ENCODE peak calls at places on chromosomes 11 and 22, in nine cellular contexts. R, C, F, P, G, Y, V, N and Z are unnamed samples.

GRCh38 chr22:38850941-38851849 is 7.4 kb upstream of the NPTXR start:
- DNase-seq in R (no peak), C (no peak), F (no peak), P (peak), G (no peak), Y (peak), V (no peak), N (peak), Z (no peak)

GRCh38 chr11:102361100-102362021 is 14.3 kb downstream of the BIRC2 start:
- DNase-seq in R (peak), C (no peak), F (no peak), P (peak), G (no peak), Y (no peak), V (no peak), N (no peak), Z (no peak)

GRCh38 chr11:11247576-11247975 is 105.5 kb downstream of the CSNK2A3 start:
- DNase-seq in R (no peak), C (no peak), F (no peak), P (no peak), G (no peak), Y (no peak), V (no peak), N (no peak), Z (no peak)

GRCh38 chr22:29156507-29156906 is 49.2 kb upstream of the EMID1 start:
- DNase-seq in R (no peak), C (no peak), F (peak), P (peak), G (peak), Y (no peak), V (peak), N (no peak), Z (no peak)

GRCh38 chr11:2250485-2250884 is 19.9 kb downstream of the ASCL2 start:
- DNase-seq in R (no peak), C (no peak), F (no peak), P (no peak), G (no peak), Y (no peak), V (no peak), N (no peak), Z (no peak)

GRCh38 chr11:115944596-115944995 is 440.4 kb upstream of the CADM1 start:
- DNase-seq in R (no peak), C (no peak), F (no peak), P (no peak), G (no peak), Y (no peak), V (no peak), N (no peak), Z (no peak)

GRCh38 chr22:17842386-17842785 is 68.1 kb upstream of the BID start:
- DNase-seq in R (peak), C (no peak), F (no peak), P (no peak), G (peak), Y (no peak), V (no peak), N (no peak), Z (peak)

GRCh38 chr22:36335621-36336020 is 52.1 kb downstream of the MYH9 start:
- DNase-seq in R (no peak), C (no peak), F (no peak), P (no peak), G (no peak), Y (no peak), V (no peak), N (no peak), Z (no peak)

GRCh38 chr11:10409207-10409661 is 45.8 kb upstream of the AMPD3 start:
- DNase-seq in R (no peak), C (no peak), F (no peak), P (no peak), G (no peak), Y (no peak), V (no peak), N (no peak), Z (no peak)

GRCh38 chr11:8045839-8046238 is 35.2 kb upstream of the TUB start:
- DNase-seq in R (no peak), C (no peak), F (no peak), P (no peak), G (no peak), Y (no peak), V (no peak), N (no peak), Z (no peak)

GRCh38 chr22:32844251-32844650 is 42.7 kb downstream of the TIMP3 start:
- DNase-seq in R (no peak), C (no peak), F (no peak), P (no peak), G (no peak), Y (no peak), V (no peak), N (no peak), Z (no peak)

GRCh38 chr11:102383839-102384238 is 36.8 kb downstream of the BIRC2 start:
- DNase-seq in R (no peak), C (no peak), F (no peak), P (no peak), G (no peak), Y (no peak), V (no peak), N (no peak), Z (no peak)

GRCh38 chr11:43376594-43376993 is 17.9 kb downstream of the TTC17 start:
- DNase-seq in R (no peak), C (no peak), F (no peak), P (peak), G (no peak), Y (peak), V (peak), N (no peak), Z (no peak)

GRCh38 chr11:81744336-81745116 is 989.1 kb downstream of the FAM181B start:
- DNase-seq in R (no peak), C (no peak), F (no peak), P (no peak), G (no peak), Y (no peak), V (no peak), N (no peak), Z (no peak)

GRCh38 chr11:19834761-19835160 is 122.1 kb downstream of the NAV2 start:
- DNase-seq in R (no peak), C (no peak), F (no peak), P (no peak), G (no peak), Y (no peak), V (no peak), N (no peak), Z (no peak)

DNA sequence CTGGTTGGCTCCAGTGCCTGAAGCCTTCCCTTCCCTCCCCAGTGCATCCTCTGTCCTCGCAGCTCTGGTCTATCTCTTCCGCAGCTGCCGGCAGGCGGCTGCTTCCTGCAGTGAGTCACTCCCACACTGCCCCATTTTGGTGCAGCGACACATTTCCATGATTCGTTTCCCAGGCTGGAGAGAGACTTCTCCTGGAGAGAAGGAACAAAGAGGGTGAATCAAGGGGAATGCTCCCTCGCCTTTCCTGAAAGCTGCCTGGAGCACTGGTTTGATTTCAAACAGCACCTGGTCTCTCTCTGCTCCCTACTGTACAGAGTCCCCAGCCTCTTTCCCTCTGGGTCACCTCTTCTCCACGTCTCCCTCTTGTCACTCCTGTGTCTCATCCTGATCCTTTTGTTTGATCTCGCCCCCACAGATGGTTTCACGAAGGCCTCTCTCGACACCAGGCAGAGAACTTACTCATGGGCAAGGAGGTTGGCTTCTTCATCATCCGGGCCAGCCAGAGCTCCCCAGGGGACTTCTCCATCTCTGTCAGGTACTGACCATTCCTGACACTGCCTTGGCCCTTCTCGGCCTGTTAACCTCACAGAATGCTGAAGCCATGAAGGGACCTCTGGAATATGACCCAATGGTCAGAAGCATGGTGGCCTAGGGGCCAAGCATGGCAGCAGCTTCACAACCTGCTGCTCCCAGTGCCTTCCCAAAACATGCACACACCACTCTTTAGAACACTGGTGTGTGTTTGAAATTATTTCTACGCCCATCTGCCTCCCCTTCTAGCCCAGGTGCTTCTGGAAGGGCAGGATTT is at the start of gene TMA7B:
- DNase-seq in R (peak), C (peak), F (peak), P (peak), G (peak), Y (peak), V (no peak), N (no peak), Z (no peak)
- TF ChIP-seq CTCF in R (peak), C (no peak), F (no peak), P (peak), G (peak), Y (peak), V (no peak), N (peak), Z (no peak)

GRCh38 chr11:130315354-130315970 is 745 bp upstream of the ZBTB44 start:
- DNase-seq in R (peak), C (peak), F (peak), P (no peak), G (peak), Y (no peak), V (peak), N (no peak), Z (peak)
- TF ChIP-seq CTCF in R (peak), C (no peak), F (no peak), P (no peak), G (peak), Y (no peak), V (no peak), N (no peak), Z (peak)

GRCh38 chr11:76445122-76446084 is 585 bp downstream of the EMSY start:
- DNase-seq in R (peak), C (peak), F (peak), P (peak), G (peak), Y (peak), V (peak), N (peak), Z (peak)
- TF ChIP-seq CTCF in R (no peak), C (no peak), F (no peak), P (no peak), G (no peak), Y (peak), V (peak), N (no peak), Z (no peak)

GRCh38 chr11:77412814-77413213 is 61.1 kb downstream of the PAK1 start:
- DNase-seq in R (no peak), C (no peak), F (no peak), P (no peak), G (no peak), Y (no peak), V (no peak), N (no peak), Z (no peak)

GRCh38 chr11:77416357-77416756 is 57.5 kb downstream of the PAK1 start:
- DNase-seq in R (no peak), C (no peak), F (no peak), P (no peak), G (no peak), Y (no peak), V (no peak), N (no peak), Z (no peak)

GRCh38 chr11:77411238-77411637 is 62.7 kb downstream of the PAK1 start:
- DNase-seq in R (peak), C (peak), F (no peak), P (peak), G (peak), Y (no peak), V (no peak), N (no peak), Z (peak)

GRCh38 chr11:77411717-77412441 is 62.0 kb downstream of the PAK1 start:
- DNase-seq in R (peak), C (peak), F (peak), P (peak), G (peak), Y (peak), V (no peak), N (peak), Z (peak)

DNA sequence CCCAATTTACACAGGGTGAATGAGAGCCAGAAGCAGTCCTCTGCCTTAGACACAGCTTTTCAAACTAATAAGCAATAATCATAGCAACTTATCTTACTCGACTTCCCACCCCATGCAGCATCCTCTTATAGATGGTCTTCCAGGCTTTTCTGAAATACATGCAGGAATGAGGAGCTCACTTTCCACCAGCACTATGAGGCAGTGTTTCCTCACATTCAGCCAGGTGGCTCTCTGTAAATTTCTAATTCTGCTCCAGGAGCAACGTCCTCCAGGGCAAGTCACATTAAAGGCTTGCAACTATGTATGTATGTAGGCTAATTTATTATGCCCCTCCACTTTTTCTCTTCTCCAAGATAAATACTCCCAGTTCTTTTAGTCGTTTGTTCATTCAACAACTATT is 60.0 kb downstream of the PAK1 start:
- DNase-seq in R (no peak), C (no peak), F (no peak), P (no peak), G (no peak), Y (no peak), V (peak), N (no peak), Z (no peak)
- TF ChIP-seq CTCF in R (no peak), C (no peak), F (no peak), P (no peak), G (no peak), Y (no peak), V (peak), N (no peak), Z (no peak)

GRCh38 chr11:20854214-20854613 is 184.8 kb downstream of the NELL1 start:
- DNase-seq in R (no peak), C (no peak), F (peak), P (no peak), G (no peak), Y (no peak), V (peak), N (no peak), Z (no peak)
- TF ChIP-seq CTCF in R (no peak), C (no peak), F (no peak), P (no peak), G (no peak), Y (no peak), V (no peak), N (no peak), Z (no peak)

GRCh38 chr11:47376183-47376542 is 2.2 kb downstream of the SPI1 start:
- DNase-seq in R (no peak), C (no peak), F (no peak), P (no peak), G (peak), Y (no peak), V (no peak), N (no peak), Z (no peak)

GRCh38 chr11:47375546-47376085 is 2.7 kb downstream of the SPI1 start:
- DNase-seq in R (no peak), C (no peak), F (no peak), P (no peak), G (peak), Y (no peak), V (no peak), N (no peak), Z (no peak)

GRCh38 chr11:47378011-47378835 is at the start of gene SPI1:
- DNase-seq in R (no peak), C (no peak), F (no peak), P (no peak), G (peak), Y (no peak), V (no peak), N (no peak), Z (no peak)

GRCh38 chr11:47377571-47378010 is 756 bp downstream of the SPI1 start:
- DNase-seq in R (no peak), C (no peak), F (no peak), P (no peak), G (peak), Y (no peak), V (no peak), N (no peak), Z (no peak)

DNA sequence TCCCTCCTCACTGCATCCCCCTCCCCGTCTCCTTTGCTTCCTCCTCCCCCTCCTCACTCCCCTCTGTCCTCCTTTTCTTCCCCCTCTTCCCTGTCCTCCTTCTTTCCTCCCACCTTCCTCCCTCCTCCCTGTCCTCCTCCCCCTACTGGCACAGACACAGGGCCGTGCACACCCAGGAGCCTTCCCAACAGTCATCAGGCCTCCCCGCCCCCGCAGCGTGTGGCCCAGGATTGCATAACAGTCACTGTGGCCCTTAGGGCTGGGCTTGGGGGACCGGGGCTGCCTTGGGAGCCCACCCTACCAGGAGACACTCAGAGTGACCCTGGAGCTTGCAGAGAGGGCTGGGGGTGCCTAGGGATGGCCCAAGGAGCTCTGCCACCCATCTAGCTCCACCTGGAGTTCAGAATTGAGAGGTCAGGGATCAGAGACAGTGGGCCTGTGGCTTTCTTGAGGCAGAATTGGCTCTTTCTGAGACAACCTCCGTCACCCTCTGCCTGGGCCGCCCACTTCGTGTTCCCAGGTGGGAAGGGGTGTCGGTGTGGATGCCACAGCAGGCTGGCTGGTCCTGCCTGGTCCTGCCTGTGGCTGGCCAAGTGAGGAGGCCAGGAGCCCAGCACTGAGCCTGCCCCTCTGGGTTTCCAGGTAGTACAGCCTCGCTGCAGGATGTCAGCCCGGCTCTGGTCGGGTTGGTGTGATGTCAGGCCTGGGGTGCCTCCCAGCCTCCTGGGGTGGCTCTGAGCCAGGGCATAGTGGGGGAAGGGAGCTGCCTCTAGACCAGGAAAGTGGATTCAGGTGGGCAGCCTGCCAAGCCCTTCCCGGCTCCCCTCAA is 1.6 kb downstream of the SPI1 start:
- DNase-seq in R (no peak), C (no peak), F (no peak), P (no peak), G (peak), Y (no peak), V (no peak), N (no peak), Z (no peak)
- TF ChIP-seq CTCF in R (no peak), C (no peak), F (no peak), P (no peak), G (peak), Y (no peak), V (no peak), N (no peak), Z (no peak)

GRCh38 chr22:46062971-46063631 is 86.1 kb upstream of the WNT7B start:
- DNase-seq in R (no peak), C (peak), F (peak), P (no peak), G (peak), Y (no peak), V (no peak), N (no peak), Z (no peak)

GRCh38 chr22:46062232-46062615 is 85.3 kb upstream of the WNT7B start:
- DNase-seq in R (no peak), C (no peak), F (no peak), P (no peak), G (no peak), Y (no peak), V (no peak), N (no peak), Z (no peak)

GRCh38 chr22:46060292-46061123 is 83.5 kb upstream of the WNT7B start:
- DNase-seq in R (no peak), C (no peak), F (peak), P (no peak), G (no peak), Y (no peak), V (no peak), N (no peak), Z (no peak)

GRCh38 chr22:46061124-46061410 is 84.1 kb upstream of the WNT7B start:
- DNase-seq in R (no peak), C (no peak), F (peak), P (no peak), G (no peak), Y (no peak), V (no peak), N (no peak), Z (no peak)

GRCh38 chr22:46061431-46062231 is 84.7 kb upstream of the WNT7B start:
- DNase-seq in R (no peak), C (peak), F (peak), P (no peak), G (peak), Y (no peak), V (no peak), N (no peak), Z (no peak)
- TF ChIP-seq CTCF in R (no peak), C (no peak), F (no peak), P (no peak), G (no peak), Y (no peak), V (no peak), N (no peak), Z (no peak)

DNA sequence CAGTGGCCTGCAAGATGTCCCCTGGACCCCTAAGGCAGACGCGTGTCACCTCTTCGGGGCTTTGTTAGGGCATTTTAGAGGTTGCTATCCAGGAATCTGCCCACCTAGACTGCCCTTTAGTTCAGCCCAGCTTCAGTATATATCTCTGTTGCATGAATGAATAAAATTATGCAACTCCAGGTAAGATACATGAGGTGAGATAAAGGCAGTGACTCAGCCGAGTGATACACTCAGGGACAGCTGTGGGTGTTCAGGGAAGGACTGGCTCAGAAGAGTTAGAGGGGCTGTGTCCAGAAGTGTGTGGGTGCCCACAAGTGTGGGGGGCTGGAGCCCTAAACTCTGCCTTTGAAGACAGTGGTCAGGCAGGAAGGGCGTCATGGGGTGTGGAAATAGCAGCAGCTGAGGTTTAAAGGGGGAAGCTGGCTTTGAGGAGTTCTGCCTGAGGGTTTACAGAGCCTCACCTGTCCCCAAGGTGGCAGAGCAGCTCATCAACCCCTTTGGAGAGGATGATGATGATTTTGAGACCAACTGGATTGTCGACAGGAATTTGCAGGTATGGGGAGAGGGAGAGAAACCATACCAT is 8.3 kb downstream of the FTH1 start:
- DNase-seq in R (no peak), C (peak), F (peak), P (no peak), G (peak), Y (no peak), V (no peak), N (no peak), Z (no peak)
- TF ChIP-seq CTCF in R (no peak), C (no peak), F (no peak), P (no peak), G (no peak), Y (no peak), V (no peak), N (no peak), Z (no peak)

DNA sequence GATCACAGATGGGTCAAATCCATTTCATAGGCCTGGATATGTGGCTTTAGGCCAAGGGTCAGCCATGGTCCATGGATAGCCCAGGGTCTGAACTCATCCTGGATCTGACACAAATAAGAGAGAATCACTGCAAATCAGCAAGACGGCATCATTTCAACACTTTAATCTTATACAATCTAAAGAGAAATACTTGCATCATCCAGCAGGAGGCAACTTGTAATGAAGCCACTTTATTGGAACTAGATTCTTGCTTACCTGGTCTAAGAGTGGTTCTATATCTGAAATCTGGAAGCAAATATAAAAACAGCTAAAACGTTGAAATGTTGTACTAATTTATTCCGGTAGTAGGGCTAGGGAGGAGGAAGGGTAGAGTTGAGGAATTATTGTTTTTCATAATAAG is 870.1 kb downstream of the JRKL start:
- DNase-seq in R (no peak), C (no peak), F (no peak), P (no peak), G (no peak), Y (no peak), V (no peak), N (no peak), Z (no peak)
- TF ChIP-seq CTCF in R (no peak), C (no peak), F (no peak), P (no peak), G (no peak), Y (no peak), V (peak), N (no peak), Z (no peak)